ENCODE peak calls at places on chromosomes 1 and 21, in four cellular contexts. B, R, A and V are unnamed samples.

GRCh38 chr21:26736449-26736848 is 108.8 kb downstream of the ADAMTS1 start:
- DNase-seq in A (no peak), B (no peak), R (no peak), V (no peak)

GRCh38 chr1:51572365-51572764 is 44.5 kb upstream of the OSBPL9 start:
- DNase-seq in A (no peak), R (no peak), B (no peak), V (no peak)

GRCh38 chr1:36807262-36807661 is 227.1 kb downstream of the GRIK3 start:
- DNase-seq in A (no peak), R (no peak), B (no peak), V (no peak)

GRCh38 chr1:91891969-91892368 is 6.0 kb upstream of the TGFBR3 start:
- DNase-seq in R (no peak), B (no peak), A (no peak), V (no peak)

GRCh38 chr1:5971471-5972197 is 20.6 kb downstream of the NPHP4 start:
- DNase-seq in R (no peak), A (no peak), B (no peak), V (no peak)

GRCh38 chr1:26730695-26731094 is 34.9 kb downstream of the ARID1A start:
- DNase-seq in B (no peak), A (peak; percentile 26), R (no peak), V (no peak)

GRCh38 chr1:203075249-203076030 is 10.4 kb downstream of the MYOG start:
- DNase-seq in A (no peak), B (no peak), R (no peak), V (no peak)

GRCh38 chr1:7386226-7387052 is 384.7 kb upstream of the VAMP3 start:
- DNase-seq in B (no peak), R (no peak), A (no peak), V (no peak)

GRCh38 chr1:221740260-221740830 is 1.5 kb downstream of the DUSP10 start:
- DNase-seq in B (no peak), A (no peak), R (no peak), V (peak; percentile 26)

GRCh38 chr1:90763506-90763905 is 46.4 kb upstream of the BARHL2 start:
- DNase-seq in B (no peak), A (no peak), R (no peak), V (no peak)

GRCh38 chr1:9835758-9836631 is 12.2 kb upstream of the CLSTN1 start:
- DNase-seq in B (peak; percentile 36), A (no peak), R (no peak), V (peak; percentile 15)

GRCh38 chr1:165162671-165163241 is 193.8 kb downstream of the LMX1A start:
- DNase-seq in A (no peak), R (no peak), B (no peak), V (peak; percentile 76)

GRCh38 chr1:93338426-93338825 is 7.3 kb upstream of the DR1 start:
- DNase-seq in B (peak; percentile 75), R (no peak), A (peak; percentile 93), V (peak; percentile 25)

GRCh38 chr1:8238141-8239038 is 79.5 kb upstream of the SLC45A1 start:
- DNase-seq in R (no peak), A (peak; percentile 80), B (peak; percentile 81), V (no peak)

GRCh38 chr21:37606549-37606948 is 240.0 kb downstream of the DYRK1A start:
- DNase-seq in R (no peak), A (no peak), B (no peak), V (no peak)

GRCh38 chr1:200414657-200415056 is 4.8 kb upstream of the ZNF281 start:
- DNase-seq in B (no peak), R (no peak), A (no peak), V (no peak)

GRCh38 chr1:89780721-89781120 is 40.1 kb upstream of the LRRC8D start:
- DNase-seq in A (peak; percentile 72), R (no peak), B (peak; percentile 63), V (peak; percentile 10)

GRCh38 chr1:21289700-21290545 is at the start of gene ECE1:
- DNase-seq in R (peak; percentile 50), B (peak; percentile 90), A (no peak), V (peak; percentile 50)

GRCh38 chr1:169027607-169028320 is 78.7 kb upstream of the ATP1B1 start:
- DNase-seq in B (no peak), R (no peak), A (no peak), V (no peak)

GRCh38 chr1:111598534-111598933 is 21.1 kb upstream of the RAP1A start:
- DNase-seq in B (no peak), R (no peak), A (no peak), V (no peak)

GRCh38 chr1:218852541-218852940 is 321.1 kb upstream of the LYPLAL1 start:
- DNase-seq in R (no peak), B (no peak), A (no peak), V (no peak)

GRCh38 chr1:39105061-39105840 is 79.1 kb downstream of the NDUFS5 start:
- DNase-seq in B (peak; percentile 92), R (peak; percentile 50), A (peak; percentile 43), V (peak; percentile 81)

GRCh38 chr1:23101891-23102688 is 66.6 kb downstream of the LUZP1 start:
- DNase-seq in A (peak; percentile 57), B (no peak), R (no peak), V (no peak)

GRCh38 chr21:38228115-38228514 is 28.7 kb upstream of the KCNJ15 start:
- DNase-seq in A (no peak), B (no peak), R (no peak), V (peak; percentile 25)

GRCh38 chr1:199226163-199226562 is 587.3 kb downstream of the PTPRC start:
- DNase-seq in B (no peak), A (peak; percentile 19), R (no peak), V (no peak)

GRCh38 chr1:25550683-25551310 is 7.4 kb downstream of the LDLRAP1 start:
- DNase-seq in B (no peak), A (no peak), R (no peak), V (no peak)

GRCh38 chr1:219467524-219467923 is 145.4 kb downstream of the ZC3H11B start:
- DNase-seq in B (no peak), A (no peak), R (no peak), V (no peak)

GRCh38 chr1:65065535-65066378 is 82.2 kb upstream of the AK4 start:
- DNase-seq in A (no peak), B (peak; percentile 32), R (no peak), V (peak; percentile 25)

GRCh38 chr21:37407719-37408455 is 41.3 kb downstream of the DYRK1A start:
- DNase-seq in R (no peak), B (no peak), A (peak; percentile 29), V (no peak)

GRCh38 chr1:168504064-168504837 is 39.5 kb downstream of the XCL2 start:
- DNase-seq in B (peak; percentile 68), R (no peak), A (peak; percentile 64), V (no peak)

GRCh38 chr1:157495285-157495684 is 57.0 kb downstream of the FCRL5 start:
- DNase-seq in B (no peak), A (no peak), R (no peak), V (no peak)

GRCh38 chr1:246761386-246761785 is 37.2 kb downstream of the SCCPDH start:
- DNase-seq in R (no peak), B (no peak), A (no peak), V (no peak)

GRCh38 chr1:178819123-178819522 is 51.8 kb downstream of the ANGPTL1 start:
- DNase-seq in R (no peak), B (no peak), A (no peak), V (peak; percentile 41)

GRCh38 chr21:43827015-43827611 is 37.7 kb downstream of the RRP1 start:
- DNase-seq in A (peak; percentile 80), R (no peak), B (peak; percentile 46), V (no peak)

GRCh38 chr1:41340655-41341364 is 20.4 kb upstream of the FOXO6 start:
- DNase-seq in A (no peak), B (no peak), R (no peak), V (no peak)

GRCh38 chr1:3409737-3410434 is 44.6 kb upstream of the ARHGEF16 start:
- DNase-seq in B (peak; percentile 95), R (no peak), A (peak; percentile 47), V (peak; percentile 72)

GRCh38 chr1:104238991-104239390 is 489.3 kb downstream of the AMY1C start:
- DNase-seq in R (no peak), A (no peak), B (no peak), V (no peak)

GRCh38 chr1:111234866-111235265 is 7.4 kb downstream of the CHI3L2 start:
- DNase-seq in A (peak; percentile 75), R (no peak), B (peak; percentile 23), V (no peak)

GRCh38 chr1:117600966-117601365 is 4.9 kb upstream of the TENT5C start:
- DNase-seq in B (peak; percentile 35), R (no peak), A (no peak), V (no peak)